ENCODE peak calls at places on chromosome 20, in seven cellular contexts. K is upper lobe of left lung, X is IMR-90, Q is heart left ventricle, Z is right lobe of liver, J is A549, C is body of pancreas. P is an unnamed sample.

GRCh38 chr20:52204136-52204535 is 12.6 kb upstream of the ZFP64 start:
- DNase-seq in X (no peak), C (no peak), Z (no peak), Q (no peak), J (peak), K (no peak), P (no peak)

GRCh38 chr20:38210741-38211140 is 45.7 kb upstream of the TGM2 start:
- DNase-seq in J (no peak), X (peak), Z (no peak), K (no peak), C (no peak), Q (no peak), P (peak)

GRCh38 chr20:19737025-19737424 is 21.0 kb upstream of the RIN2 start:
- DNase-seq in C (no peak), Q (no peak), Z (no peak), K (peak), X (peak), J (peak), P (no peak)

GRCh38 chr20:51462566-51463276 is 79.8 kb downstream of the NFATC2 start:
- DNase-seq in X (peak), Q (peak), K (no peak), Z (peak), C (peak), J (no peak), P (no peak)

GRCh38 chr20:49766979-49767419 is 45.6 kb upstream of the SLC9A8 start:
- DNase-seq in K (no peak), C (no peak), Q (no peak), Z (peak), X (no peak), J (peak), P (no peak)

GRCh38 chr20:8242066-8242465 is 110.0 kb downstream of the PLCB1 start:
- DNase-seq in Q (no peak), J (no peak), Z (no peak), X (peak), C (no peak), K (no peak), P (no peak)

GRCh38 chr20:63333241-63333836 is 27.8 kb downstream of the CHRNA4 start:
- DNase-seq in X (no peak), Z (no peak), J (no peak), Q (no peak), K (no peak), C (no peak), P (no peak)

GRCh38 chr20:2006452-2007381 is 12.9 kb upstream of the PDYN start:
- DNase-seq in Q (no peak), C (peak), K (peak), Z (no peak), J (peak), X (peak), P (peak)

GRCh38 chr20:11027224-11027623 is 353.4 kb upstream of the JAG1 start:
- DNase-seq in X (no peak), Z (no peak), J (no peak), Q (no peak), K (no peak), C (no peak), P (no peak)

GRCh38 chr20:25076731-25077609 is 5.0 kb downstream of the VSX1 start:
- DNase-seq in Z (peak), C (peak), Q (no peak), K (no peak), J (peak), X (peak), P (peak)

GRCh38 chr20:41344477-41344876 is 3.9 kb downstream of the LPIN3 start:
- DNase-seq in K (no peak), Q (no peak), C (no peak), J (no peak), X (no peak), Z (no peak), P (no peak)

GRCh38 chr20:18678599-18678998 is 90.7 kb downstream of the DTD1 start:
- DNase-seq in J (no peak), K (no peak), Z (no peak), X (no peak), C (no peak), Q (no peak), P (no peak)

GRCh38 chr20:22807646-22808045 is 223.3 kb upstream of the FOXA2 start:
- DNase-seq in J (peak), Q (no peak), C (peak), X (peak), Z (no peak), K (no peak), P (no peak)

GRCh38 chr20:20237093-20237959 is 130.6 kb upstream of the INSM1 start:
- DNase-seq in Z (no peak), X (peak), K (no peak), C (peak), Q (no peak), J (peak), P (peak)

GRCh38 chr20:11676618-11677289 is 240.9 kb upstream of the BTBD3 start:
- DNase-seq in K (no peak), J (peak), C (peak), Q (peak), X (peak), Z (peak), P (peak)

GRCh38 chr20:37630161-37630560 is 63.7 kb upstream of the CTNNBL1 start:
- DNase-seq in Z (no peak), C (peak), Q (no peak), J (no peak), K (no peak), X (no peak), P (no peak)

GRCh38 chr20:9103955-9104354 is 35.1 kb downstream of the PLCB4 start:
- DNase-seq in J (peak), C (no peak), Q (no peak), Z (no peak), K (no peak), X (no peak), P (peak)

GRCh38 chr20:33524261-33524660 is 34.4 kb downstream of the CBFA2T2 start:
- DNase-seq in Z (no peak), J (no peak), Q (no peak), X (no peak), C (no peak), K (no peak), P (no peak)

GRCh38 chr20:2692886-2693285 is 306 bp downstream of the EBF4 start:
- DNase-seq in C (no peak), Z (no peak), Q (no peak), K (no peak), J (no peak), X (no peak), P (no peak)

DNA sequence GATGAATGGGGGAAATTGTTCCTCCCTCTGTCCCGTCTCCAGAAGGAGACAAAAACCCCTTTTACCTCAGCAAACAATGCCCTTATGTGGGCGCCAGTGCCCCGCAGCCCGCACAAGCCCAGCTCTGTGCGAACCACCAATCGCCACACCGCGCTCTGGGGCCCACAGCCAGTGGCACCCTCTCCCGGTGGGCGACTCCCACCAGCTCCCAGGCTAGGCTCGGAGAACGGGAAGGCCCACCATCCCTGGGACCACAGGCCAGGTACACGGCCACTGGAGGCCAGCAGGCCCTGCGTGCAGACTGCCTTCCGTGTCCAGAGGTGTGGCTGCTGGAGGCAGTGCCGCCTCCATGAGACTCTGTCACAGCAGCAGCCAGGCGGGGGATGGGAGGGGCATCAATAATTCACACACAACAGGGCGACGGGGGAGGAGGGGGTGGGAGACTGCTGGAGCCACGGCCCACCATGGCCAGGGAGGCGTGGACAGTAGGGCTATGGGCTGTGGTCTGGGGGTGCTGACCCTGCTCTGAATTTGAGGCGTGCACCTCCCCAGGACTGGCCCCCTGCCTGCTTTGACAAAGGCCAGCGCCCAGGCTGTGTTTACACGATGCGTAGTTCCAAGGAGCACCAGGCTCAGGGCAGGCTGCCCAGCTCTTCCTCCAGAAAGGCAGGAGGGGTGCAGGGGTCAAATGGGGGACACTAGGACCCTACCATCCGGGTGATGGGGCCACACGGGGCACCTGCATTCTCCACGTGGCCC is 105.7 kb downstream of the ASXL1 start:
- DNase-seq in J (no peak), K (no peak), C (peak), Q (no peak), X (no peak), Z (peak), P (no peak)
- TF ChIP-seq POLR2A in J (no peak), K (no peak), C (no peak), Q (no peak), X (no peak), Z (no peak), P (no peak)

DNA sequence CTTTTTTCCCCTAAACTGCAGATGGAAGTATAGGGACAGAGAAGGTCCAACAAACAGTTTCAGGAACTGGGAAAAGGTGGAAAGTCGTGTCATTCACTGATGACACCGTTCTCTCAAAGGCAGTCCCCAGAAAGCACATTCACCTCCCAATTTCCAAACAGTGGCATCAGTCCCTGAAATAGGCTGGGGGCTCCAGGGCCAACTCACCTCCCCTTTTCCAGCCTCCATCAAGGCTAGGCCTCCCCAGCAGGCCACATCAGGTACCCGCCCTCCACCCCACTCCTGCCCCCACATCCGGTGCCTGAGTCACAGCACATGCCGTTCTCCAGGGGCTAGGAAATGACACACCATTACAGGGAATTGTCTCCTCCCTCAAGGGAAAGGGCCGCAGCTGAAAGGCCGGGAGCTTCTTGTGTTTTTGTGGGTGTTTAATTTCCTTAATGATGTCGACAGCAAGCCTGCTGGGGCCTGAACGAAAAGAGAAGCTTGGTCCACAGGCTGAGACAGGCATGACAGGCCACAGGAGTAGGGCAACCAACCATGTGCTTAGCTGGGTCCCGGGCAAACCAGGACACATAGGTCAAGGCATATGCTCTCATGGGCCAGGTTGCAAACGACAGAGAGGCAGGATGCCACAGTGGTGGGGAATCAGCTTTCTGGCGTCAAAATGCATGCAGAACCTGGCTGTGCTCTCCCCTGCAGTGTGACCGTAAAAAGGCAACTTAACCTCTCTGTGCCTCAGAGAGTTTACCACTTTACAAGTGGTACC is 39.2 kb downstream of the ZMYND8 start:
- DNase-seq in X (peak), J (peak), K (peak), C (peak), Q (peak), Z (peak), P (peak)
- TF ChIP-seq POLR2A in X (peak), J (no peak), K (peak), C (peak), Q (no peak), Z (peak), P (peak)

GRCh38 chr20:45833883-45834796 is 541 bp downstream of the SNX21 start:
- DNase-seq in X (peak), Z (peak), K (peak), J (peak), C (peak), Q (peak), P (peak)
- TF ChIP-seq POLR2A in X (no peak), Z (peak), K (peak), J (peak), C (peak), Q (no peak), P (peak)

GRCh38 chr20:48635361-48635760 is 192.4 kb downstream of the PREX1 start:
- DNase-seq in J (no peak), C (no peak), X (no peak), K (no peak), Q (no peak), Z (no peak), P (no peak)
- TF ChIP-seq POLR2A in J (no peak), C (no peak), X (no peak), K (no peak), Q (no peak), Z (no peak), P (no peak)

GRCh38 chr20:61193164-61193563 is 58.9 kb upstream of the CDH4 start:
- DNase-seq in X (no peak), K (no peak), Z (no peak), C (no peak), Q (no peak), J (no peak), P (no peak)
- TF ChIP-seq POLR2A in X (no peak), K (no peak), Z (no peak), C (no peak), Q (no peak), J (no peak), P (no peak)

DNA sequence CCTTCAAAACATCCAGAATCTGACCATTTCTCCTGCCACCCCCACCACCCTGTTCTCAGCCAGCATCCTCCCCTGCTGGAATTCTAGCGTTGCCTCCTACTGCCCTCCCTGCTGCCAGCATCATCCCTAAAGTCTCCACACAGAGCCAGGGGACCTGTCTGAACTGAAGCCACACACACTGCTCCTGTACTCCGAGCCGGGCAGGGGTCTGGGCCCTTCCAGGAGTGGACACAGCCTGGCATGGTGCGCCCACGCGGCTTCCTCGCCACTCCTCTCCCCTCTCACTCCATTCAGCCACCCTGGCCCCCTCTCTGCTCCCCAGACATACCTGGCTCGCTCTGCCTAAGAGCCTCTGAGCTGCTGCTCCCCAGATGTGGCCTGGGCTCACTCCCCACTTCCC is 155.5 kb downstream of the PREX1 start:
- DNase-seq in Q (no peak), K (no peak), J (no peak), X (no peak), C (no peak), Z (no peak), P (no peak)
- TF ChIP-seq POLR2A in Q (no peak), K (no peak), J (no peak), X (no peak), C (no peak), Z (no peak), P (no peak)

DNA sequence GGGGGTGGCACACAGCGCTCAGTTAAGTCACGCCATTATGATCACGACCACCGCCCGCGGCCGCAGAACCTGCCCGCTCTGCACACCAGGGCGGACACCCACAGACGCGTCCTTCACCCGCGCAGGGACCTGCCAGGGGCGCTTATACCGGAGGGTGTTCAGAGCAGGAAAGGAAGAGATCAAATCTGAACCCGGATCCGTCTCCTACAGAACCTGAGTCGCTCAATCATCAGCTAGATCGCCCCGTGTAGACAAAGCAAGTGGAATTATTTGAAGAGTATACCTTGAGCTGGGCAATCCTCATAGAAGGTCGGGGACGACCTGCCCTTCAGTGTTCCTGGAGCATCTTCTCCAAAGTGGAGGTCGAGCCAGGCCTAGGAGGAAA is 14.4 kb upstream of the ZNF217 start:
- DNase-seq in K (no peak), Z (no peak), J (no peak), C (no peak), Q (no peak), X (no peak), P (no peak)
- TF ChIP-seq POLR2A in K (no peak), Z (no peak), J (no peak), C (no peak), Q (no peak), X (no peak), P (no peak)

GRCh38 chr20:5070570-5070969 is 49.2 kb downstream of the PCNA start:
- DNase-seq in X (no peak), C (no peak), K (no peak), Q (no peak), J (no peak), Z (no peak), P (no peak)

GRCh38 chr20:5070081-5070480 is 49.7 kb downstream of the PCNA start:
- DNase-seq in Z (no peak), J (no peak), Q (no peak), K (no peak), C (no peak), X (no peak), P (no peak)

GRCh38 chr20:5072756-5073153 is 47.0 kb downstream of the PCNA start:
- DNase-seq in X (no peak), Q (no peak), C (no peak), K (no peak), Z (no peak), J (no peak), P (no peak)

GRCh38 chr20:5074050-5074674 is 45.6 kb downstream of the PCNA start:
- DNase-seq in X (no peak), J (no peak), C (peak), Z (no peak), Q (no peak), K (no peak), P (no peak)

DNA sequence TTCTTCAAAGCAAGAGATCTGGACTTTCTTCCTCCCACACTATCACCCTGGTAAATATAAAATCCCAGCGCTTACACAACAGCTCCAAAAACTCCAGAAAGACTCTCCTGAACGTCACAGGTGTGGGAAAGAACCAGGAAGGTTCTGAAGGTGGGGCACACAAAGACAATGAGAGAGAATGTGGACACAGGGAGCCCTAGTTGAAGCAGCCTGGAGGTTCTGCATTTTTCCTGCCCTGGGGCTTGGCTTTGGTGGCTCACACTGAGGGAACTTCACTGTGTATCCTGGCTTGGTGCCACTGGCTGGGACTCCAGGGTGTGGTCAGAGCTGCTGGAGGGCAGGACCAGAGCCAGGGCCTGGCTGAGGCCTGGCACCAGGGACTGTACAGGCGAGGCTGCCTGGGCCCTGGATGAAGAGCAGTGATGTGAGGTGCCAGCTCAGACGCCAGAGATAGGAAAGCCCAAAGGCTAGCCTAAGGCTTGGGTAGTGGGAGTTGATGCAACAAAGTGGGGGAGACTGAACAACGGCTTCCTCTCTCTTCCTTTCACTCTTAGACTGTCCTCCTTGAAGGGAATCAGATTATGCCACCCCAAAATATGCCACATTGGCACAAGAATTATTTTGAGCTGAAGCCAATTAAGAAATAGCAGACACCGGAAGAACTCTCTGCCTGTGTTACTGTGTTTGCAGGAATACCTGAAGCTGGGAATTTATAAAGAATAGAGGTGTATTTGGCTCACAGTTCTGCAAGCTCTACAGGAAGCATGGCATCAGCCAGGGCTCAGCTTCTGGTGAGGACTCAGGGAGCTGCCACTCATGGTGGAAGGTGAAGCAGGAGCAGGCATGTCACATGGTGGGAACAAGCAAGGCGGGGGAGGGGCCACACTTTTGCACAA is 46.4 kb downstream of the PCNA start:
- DNase-seq in K (peak), J (peak), Z (peak), C (peak), Q (peak), X (peak), P (peak)
- TF ChIP-seq POLR2A in K (no peak), J (peak), Z (no peak), C (no peak), Q (no peak), X (no peak), P (no peak)

DNA sequence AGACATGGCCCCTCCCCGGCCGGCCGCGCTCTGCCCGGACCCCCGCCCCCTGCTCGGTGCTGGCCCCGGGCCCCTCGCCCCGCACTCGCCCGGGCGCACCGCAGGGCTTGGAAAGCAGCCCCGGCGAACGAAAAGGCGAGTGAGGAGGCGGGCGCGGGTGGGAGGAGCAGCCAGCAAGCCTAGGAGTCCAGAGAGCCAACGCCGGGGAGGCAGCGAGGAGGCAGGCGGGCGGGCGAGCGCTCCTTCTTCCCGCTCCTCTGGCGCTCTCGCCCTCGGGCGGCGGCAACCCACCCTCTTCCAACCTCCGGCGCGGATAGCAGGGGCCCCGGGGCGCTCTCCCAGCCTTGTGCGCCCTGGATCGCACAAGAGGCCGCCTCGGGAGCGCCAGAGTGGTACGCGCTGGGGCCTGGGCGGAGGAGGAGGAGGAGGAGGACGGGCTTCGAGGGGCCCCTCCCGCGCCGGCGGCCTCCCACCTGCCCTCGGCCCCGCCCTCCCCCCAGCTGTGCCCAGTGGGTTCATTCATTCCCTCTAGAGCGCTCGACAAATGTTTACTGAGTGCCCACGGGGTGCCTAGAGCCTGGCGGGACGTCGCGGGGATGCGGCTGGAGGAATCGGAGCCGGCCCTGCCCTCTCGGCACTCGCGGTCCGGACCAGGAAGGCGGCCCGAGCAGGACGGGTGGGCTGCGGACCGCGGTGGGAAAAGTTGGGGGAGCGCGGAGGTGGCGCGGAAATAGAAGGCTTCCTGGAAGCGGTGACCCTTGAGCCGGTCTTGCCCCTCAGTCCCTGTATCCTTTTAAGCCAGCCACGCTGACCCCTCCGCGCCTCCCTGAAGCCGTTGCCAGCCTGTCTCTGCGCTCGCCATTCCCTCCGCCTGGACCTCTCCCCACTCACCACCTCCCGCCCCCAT is at the start of gene BMP7:
- DNase-seq in C (no peak), Q (no peak), Z (no peak), X (no peak), J (peak), K (no peak), P (no peak)
- TF ChIP-seq POLR2A in C (no peak), Q (no peak), Z (no peak), X (no peak), J (no peak), K (no peak), P (no peak)

P was measured in H54.